ENCODE peak calls at places on chromosomes 11 and 22, in four cellular contexts. B, M, F and H are unnamed samples.

GRCh38 chr11:66886671-66887221 is 29.9 kb downstream of the LRFN4 start:
- DNase-seq in M (no peak), F (peak), B (peak), H (no peak)

GRCh38 chr11:43545610-43546009 is 134.9 kb upstream of the HSD17B12 start:
- DNase-seq in F (no peak), B (no peak), M (no peak), H (no peak)

GRCh38 chr22:40665312-40665711 is 14.0 kb upstream of the MCHR1 start:
- DNase-seq in B (peak), F (peak), M (no peak), H (peak)

GRCh38 chr11:12094872-12095800 is 15.3 kb upstream of the MICAL2 start:
- DNase-seq in M (no peak), F (no peak), B (no peak), H (no peak)

GRCh38 chr11:65083134-65083833 is 556 bp downstream of the CDCA5 start:
- DNase-seq in B (no peak), F (no peak), M (no peak), H (peak)

GRCh38 chr11:57641011-57641410 is 8.7 kb downstream of the YPEL4 start:
- DNase-seq in M (no peak), B (no peak), F (no peak), H (no peak)

GRCh38 chr11:83060965-83061364 is 10.7 kb downstream of the RAB30 start:
- DNase-seq in F (no peak), B (no peak), M (no peak), H (no peak)

GRCh38 chr11:123702137-123702536 is 39.3 kb downstream of the ZNF202 start:
- DNase-seq in M (no peak), F (no peak), B (peak), H (no peak)

GRCh38 chr11:130892847-130893246 is 23.4 kb downstream of the SNX19 start:
- DNase-seq in F (no peak), M (no peak), B (no peak), H (no peak)

GRCh38 chr11:35088226-35088625 is 50.7 kb upstream of the CD44 start:
- DNase-seq in F (no peak), B (no peak), M (no peak), H (no peak)

GRCh38 chr11:132782102-132782501 is 750.2 kb downstream of the OPCML start:
- DNase-seq in M (no peak), B (no peak), F (no peak), H (no peak)

GRCh38 chr22:29156507-29156906 is 49.2 kb upstream of the EMID1 start:
- DNase-seq in B (no peak), M (no peak), F (no peak), H (peak)

GRCh38 chr11:64146036-64146943 is 19.6 kb downstream of the MACROD1 start:
- DNase-seq in F (no peak), B (no peak), M (peak), H (peak)

GRCh38 chr22:38187413-38188212 is 6.0 kb upstream of the PLA2G6 start:
- DNase-seq in B (no peak), F (no peak), M (no peak), H (no peak)

GRCh38 chr11:34055218-34056000 is 3.9 kb downstream of the CAPRIN1 start:
- DNase-seq in M (no peak), F (no peak), B (no peak), H (no peak)

GRCh38 chr11:2582958-2583604 is 116.7 kb downstream of the KCNQ1OT1 start:
- DNase-seq in B (peak), F (no peak), M (no peak), H (no peak)

GRCh38 chr11:62575837-62576236 is 2.1 kb upstream of the EEF1G start:
- DNase-seq in B (no peak), M (no peak), F (no peak), H (no peak)

GRCh38 chr11:45170484-45170883 is 24.0 kb downstream of the PRDM11 start:
- DNase-seq in F (no peak), M (no peak), B (no peak), H (no peak)

GRCh38 chr11:68433541-68433940 is 27.0 kb upstream of the PPP6R3 start:
- DNase-seq in F (no peak), B (no peak), M (no peak), H (no peak)

GRCh38 chr22:40449676-40450035 is 79.3 kb downstream of the SGSM3 start:
- DNase-seq in M (no peak), F (peak), B (no peak), H (peak)

GRCh38 chr11:102733232-102733875 is 8.6 kb upstream of the MMP8 start:
- DNase-seq in B (no peak), F (no peak), M (peak), H (peak)

DNA sequence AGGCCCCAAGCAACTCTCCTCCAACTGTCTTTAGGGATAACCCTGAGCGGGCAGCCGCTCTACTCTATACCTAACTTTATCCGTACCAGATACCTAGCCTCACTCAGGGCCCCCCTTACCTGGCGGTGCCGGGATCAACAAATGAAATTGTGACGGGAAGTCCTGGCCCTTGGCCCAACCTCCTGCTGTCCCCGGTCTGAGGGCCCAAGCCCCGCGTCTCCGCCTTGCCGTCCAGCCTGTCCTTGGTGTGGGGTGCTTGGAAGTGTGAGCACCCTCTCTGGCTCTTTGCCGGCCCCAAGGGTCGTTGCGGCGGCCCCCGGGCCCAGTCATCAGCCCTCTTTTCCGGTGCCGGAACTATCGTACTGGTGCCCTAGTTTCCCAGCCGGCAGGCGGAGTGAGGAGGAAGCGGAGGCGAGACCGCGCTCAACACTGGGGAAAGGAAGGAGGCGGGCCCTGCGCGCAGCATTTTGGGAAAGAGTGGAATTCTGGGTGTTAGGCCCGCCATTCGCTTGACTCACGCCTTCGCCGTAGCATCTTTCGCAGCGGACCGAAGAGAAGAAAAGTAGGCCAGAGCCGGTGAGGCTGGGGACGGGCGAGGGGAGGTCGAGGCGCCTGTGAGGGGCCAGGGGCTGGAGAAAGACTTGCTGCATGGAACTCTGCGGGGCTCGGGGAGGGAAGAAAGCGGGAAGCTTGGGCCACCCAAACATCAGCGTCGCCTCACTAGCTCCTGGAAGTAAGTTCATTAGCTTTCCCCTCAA is at the start of gene SNRPD3:
- DNase-seq in M (peak), F (peak), B (peak), H (peak)
- TF ChIP-seq CTCF in M (no peak), F (no peak), B (peak), H (peak)

GRCh38 chr11:120400564-120401364 is 64.6 kb downstream of the ARHGEF12 start:
- DNase-seq in M (peak), F (peak), B (peak), H (peak)

GRCh38 chr11:120404495-120404894 is 68.3 kb downstream of the ARHGEF12 start:
- DNase-seq in B (peak), F (no peak), M (no peak), H (no peak)

GRCh38 chr11:120403966-120404365 is 67.8 kb downstream of the ARHGEF12 start:
- DNase-seq in M (no peak), F (no peak), B (no peak), H (peak)

GRCh38 chr11:120399312-120399711 is 63.1 kb downstream of the ARHGEF12 start:
- DNase-seq in F (peak), B (no peak), M (no peak), H (no peak)

GRCh38 chr11:120401506-120401905 is 65.3 kb downstream of the ARHGEF12 start:
- DNase-seq in B (no peak), M (no peak), F (no peak), H (no peak)
- TF ChIP-seq CTCF in B (no peak), M (no peak), F (no peak), H (no peak)

GRCh38 chr11:75389925-75390324 is 9.4 kb upstream of the RPS3 start:
- DNase-seq in M (no peak), F (no peak), B (no peak), H (no peak)
- TF ChIP-seq CTCF in M (no peak), F (no peak), B (no peak), H (no peak)

GRCh38 chr11:119533462-119533861 is 110.5 kb upstream of the THY1 start:
- DNase-seq in F (no peak), M (no peak), B (no peak), H (no peak)

GRCh38 chr11:119531623-119532022 is 108.7 kb upstream of the THY1 start:
- DNase-seq in M (no peak), B (no peak), F (no peak), H (no peak)

GRCh38 chr11:119533931-119534694 is 111.1 kb upstream of the THY1 start:
- DNase-seq in M (peak), F (peak), B (peak), H (peak)

GRCh38 chr11:119531091-119531490 is 108.1 kb upstream of the THY1 start:
- DNase-seq in B (no peak), F (no peak), M (no peak), H (no peak)

DNA sequence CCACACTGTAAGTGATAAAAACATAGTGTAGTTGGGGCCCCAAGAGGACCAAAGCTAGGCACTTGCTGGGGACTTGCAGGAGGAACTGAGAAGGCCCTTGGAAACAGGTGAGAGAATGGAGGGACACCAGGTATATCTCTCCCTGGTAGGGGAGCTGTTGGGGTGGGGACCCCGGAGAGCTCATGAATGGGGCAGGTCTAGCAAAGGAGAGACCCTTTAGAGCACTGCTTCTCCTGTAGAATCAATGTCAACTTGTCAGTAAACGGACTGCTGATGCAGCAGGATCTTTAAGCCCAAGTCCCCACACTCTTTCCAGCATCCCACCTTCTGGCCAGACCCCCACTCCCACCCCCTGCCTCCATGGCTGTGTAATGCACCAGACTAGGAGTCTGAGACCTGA is 109.6 kb upstream of the THY1 start:
- DNase-seq in B (no peak), M (no peak), F (no peak), H (no peak)
- TF ChIP-seq CTCF in B (no peak), M (no peak), F (no peak), H (no peak)

GRCh38 chr11:71448257-71449161 is at the start of gene DHCR7:
- DNase-seq in M (peak), B (peak), F (peak), H (peak)
- TF ChIP-seq CTCF in M (no peak), B (no peak), F (no peak), H (no peak)

GRCh38 chr11:103800406-103801114 is 235.9 kb upstream of the DDI1 start:
- DNase-seq in M (no peak), B (peak), F (peak), H (no peak)
- TF ChIP-seq CTCF in M (no peak), B (peak), F (no peak), H (no peak)

GRCh38 chr11:7967826-7968225 is 2.6 kb upstream of the NLRP10 start:
- DNase-seq in M (no peak), F (no peak), B (no peak), H (peak)

GRCh38 chr11:7964873-7965272 is 374 bp downstream of the NLRP10 start:
- DNase-seq in M (no peak), F (peak), B (no peak), H (peak)

GRCh38 chr11:7967097-7967496 is 1.9 kb upstream of the NLRP10 start:
- DNase-seq in F (peak), B (no peak), M (no peak), H (no peak)

GRCh38 chr11:7964261-7964660 is 986 bp downstream of the NLRP10 start:
- DNase-seq in B (no peak), M (no peak), F (no peak), H (no peak)

DNA sequence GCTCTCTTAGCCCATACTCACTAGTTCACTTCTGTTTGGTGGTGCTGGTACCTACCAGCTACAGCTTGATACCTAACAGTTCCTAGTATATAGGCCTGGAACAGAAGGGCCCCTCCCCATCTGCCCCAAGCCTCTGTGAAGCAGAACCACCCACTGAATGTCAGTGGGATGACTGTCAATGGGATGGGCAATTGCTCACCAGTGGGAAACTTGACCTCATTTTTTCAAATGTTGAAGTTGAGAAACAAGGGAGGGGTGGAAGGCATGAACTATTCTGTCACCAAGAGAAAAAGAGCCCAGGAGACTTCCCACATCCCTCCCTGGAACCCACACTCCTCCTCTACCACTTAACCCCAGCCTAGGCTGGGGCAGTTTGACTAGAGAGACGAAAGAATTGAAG is at the start of gene NLRP10:
- DNase-seq in M (no peak), F (peak), B (no peak), H (peak)
- TF ChIP-seq CTCF in M (no peak), F (no peak), B (no peak), H (no peak)

GRCh38 chr11:127490896-127491295 is 490.3 kb upstream of the KIRREL3 start:
- DNase-seq in M (no peak), F (no peak), B (no peak), H (no peak)

GRCh38 chr11:127492025-127492424 is 491.5 kb upstream of the KIRREL3 start:
- DNase-seq in F (peak), M (no peak), B (no peak), H (no peak)

GRCh38 chr11:127496165-127496564 is 495.6 kb upstream of the KIRREL3 start:
- DNase-seq in M (no peak), B (no peak), F (no peak), H (no peak)

GRCh38 chr11:127491589-127491988 is 491.0 kb upstream of the KIRREL3 start:
- DNase-seq in M (no peak), B (no peak), F (peak), H (no peak)

DNA sequence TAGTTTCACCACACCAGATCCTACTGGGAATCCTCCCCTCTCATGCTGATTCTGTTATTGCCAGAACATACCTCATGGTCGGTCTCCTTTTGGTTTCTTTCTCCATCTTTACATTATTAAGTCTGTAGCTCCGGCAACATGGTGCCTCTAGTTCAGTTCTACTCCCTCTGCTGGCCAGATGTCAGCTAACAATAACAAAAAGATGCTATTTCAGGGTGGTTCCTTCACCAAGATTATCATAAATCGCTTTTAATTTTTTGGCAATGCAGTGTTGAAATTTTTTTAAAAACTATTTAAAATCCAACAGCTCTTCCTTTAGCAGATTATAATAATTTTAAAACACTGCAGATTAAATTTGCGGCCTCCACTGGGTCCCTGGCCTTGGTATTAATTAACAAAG is 492.8 kb upstream of the KIRREL3 start:
- DNase-seq in F (peak), B (no peak), M (no peak), H (peak)
- TF ChIP-seq CTCF in F (peak), B (peak), M (no peak), H (peak)